ENCODE peak calls at places on chromosomes 2 and 18, in nine cellular contexts. Z, E, V, L, Q, C, H, W and S are unnamed samples.

GRCh38 chr2:141513853-141514252 is 617.0 kb downstream of the LRP1B start:
- DNase-seq in Z (no peak), E (no peak), V (no peak), L (no peak), Q (no peak), C (no peak), H (no peak), W (no peak), S (no peak)

GRCh38 chr18:79495591-79496071 is 99.9 kb downstream of the NFATC1 start:
- DNase-seq in Z (peak; percentile 9), E (no peak), V (no peak), L (no peak), Q (no peak), C (no peak), H (no peak), W (no peak), S (no peak)

GRCh38 chr2:175817200-175817599 is 184.9 kb downstream of the LNPK start:
- DNase-seq in Z (no peak), E (no peak), V (no peak), L (no peak), Q (no peak), C (no peak), H (no peak), W (no peak), S (peak; percentile 32)

GRCh38 chr2:184006998-184007397 is 591.3 kb upstream of the ZNF804A start:
- DNase-seq in Z (no peak), E (no peak), V (no peak), L (no peak), Q (no peak), C (no peak), H (no peak), W (no peak), S (no peak)

GRCh38 chr2:158719411-158719810 is 75.7 kb upstream of the DAPL1 start:
- DNase-seq in Z (no peak), E (no peak), V (no peak), L (no peak), Q (no peak), C (no peak), H (no peak), W (no peak), S (no peak)

GRCh38 chr2:237900891-237901831 is 41.7 kb downstream of the RAMP1 start:
- DNase-seq in Z (no peak), E (no peak), V (no peak), L (no peak), Q (no peak), C (no peak), H (no peak), W (no peak), S (no peak)

GRCh38 chr2:111679202-111679601 is 204.8 kb downstream of the ANAPC1 start:
- DNase-seq in Z (no peak), E (no peak), V (no peak), L (no peak), Q (no peak), C (no peak), H (peak; percentile 64), W (no peak), S (peak; percentile 42)

GRCh38 chr2:100018794-100019193 is 123.6 kb downstream of the AFF3 start:
- DNase-seq in Z (no peak), E (no peak), V (no peak), L (no peak), Q (no peak), C (no peak), H (peak; percentile 38), W (no peak), S (peak; percentile 77)

GRCh38 chr2:196274387-196274809 is 103.0 kb upstream of the STK17B start:
- DNase-seq in Z (no peak), E (no peak), V (no peak), L (no peak), Q (peak; percentile 13), C (no peak), H (peak; percentile 66), W (no peak), S (peak; percentile 37)

GRCh38 chr2:1459727-1460126 is 46.5 kb downstream of the TPO start:
- DNase-seq in Z (no peak), E (no peak), V (no peak), L (no peak), Q (no peak), C (no peak), H (no peak), W (no peak), S (no peak)

GRCh38 chr2:176174382-176174834 is 14.1 kb upstream of the HOXD1 start:
- DNase-seq in Z (no peak), E (no peak), V (no peak), L (no peak), Q (no peak), C (no peak), H (no peak), W (no peak), S (no peak)

GRCh38 chr18:50429207-50429948 is 54.5 kb downstream of the SKA1 start:
- DNase-seq in Z (no peak), E (no peak), V (no peak), L (no peak), Q (no peak), C (no peak), H (peak; percentile 25), W (no peak), S (peak; percentile 47)

GRCh38 chr2:2102870-2103269 is 228.2 kb downstream of the MYT1L start:
- DNase-seq in Z (no peak), E (no peak), V (no peak), L (no peak), Q (no peak), C (no peak), H (no peak), W (no peak), S (no peak)

GRCh38 chr2:70959271-70959761 is 19.1 kb upstream of the ANKRD53 start:
- DNase-seq in Z (no peak), E (peak; percentile 47), V (no peak), L (peak; percentile 1), Q (no peak), C (no peak), H (no peak), W (no peak), S (no peak)

GRCh38 chr2:84817239-84817655 is 63.6 kb downstream of the TRABD2A start:
- DNase-seq in Z (no peak), E (no peak), V (no peak), L (no peak), Q (no peak), C (no peak), H (no peak), W (no peak), S (no peak)

GRCh38 chr18:13539843-13540535 is 186.4 kb downstream of the FAM210A start:
- DNase-seq in Z (no peak), E (peak; percentile 43), V (no peak), L (no peak), Q (no peak), C (no peak), H (no peak), W (no peak), S (no peak)

GRCh38 chr2:173631123-173631450 is 276.4 kb downstream of the CDCA7 start:
- DNase-seq in Z (peak; percentile 33), E (no peak), V (no peak), L (peak; percentile 47), Q (no peak), C (no peak), H (peak; percentile 37), W (no peak), S (peak; percentile 55)

GRCh38 chr2:240983361-240983995 is 14.9 kb upstream of the SNED1 start:
- DNase-seq in Z (peak; percentile 60), E (peak; percentile 78), V (no peak), L (peak; percentile 22), Q (no peak), C (peak; percentile 84), H (no peak), W (no peak), S (no peak)

GRCh38 chr2:150584081-150584480 is 96.6 kb upstream of the RND3 start:
- DNase-seq in Z (no peak), E (no peak), V (no peak), L (no peak), Q (no peak), C (no peak), H (no peak), W (no peak), S (no peak)

GRCh38 chr2:150165988-150166965 is 321.2 kb downstream of the RND3 start:
- DNase-seq in Z (no peak), E (no peak), V (peak; percentile 9), L (no peak), Q (no peak), C (no peak), H (no peak), W (no peak), S (no peak)

GRCh38 chr18:22318745-22319407 is 98.8 kb downstream of the CTAGE1 start:
- DNase-seq in Z (no peak), E (no peak), V (no peak), L (no peak), Q (no peak), C (no peak), H (peak; percentile 58), W (no peak), S (peak; percentile 52)

GRCh38 chr2:159807183-159808037 is 9.4 kb upstream of the CD302 start:
- DNase-seq in Z (no peak), E (no peak), V (peak; percentile 7), L (peak; percentile 14), Q (no peak), C (peak; percentile 40), H (peak; percentile 68), W (no peak), S (peak; percentile 71)

GRCh38 chr18:42437646-42438045 is 482.6 kb downstream of the PIK3C3 start:
- DNase-seq in Z (peak; percentile 30), E (no peak), V (no peak), L (peak; percentile 47), Q (no peak), C (no peak), H (peak; percentile 41), W (no peak), S (no peak)

GRCh38 chr2:198314559-198315153 is 510.3 kb downstream of the PLCL1 start:
- DNase-seq in Z (no peak), E (no peak), V (peak; percentile 11), L (no peak), Q (no peak), C (no peak), H (peak; percentile 69), W (no peak), S (peak; percentile 79)

GRCh38 chr18:49869354-49869753 is 56.0 kb upstream of the ACAA2 start:
- DNase-seq in Z (no peak), E (no peak), V (no peak), L (no peak), Q (no peak), C (no peak), H (no peak), W (no peak), S (no peak)

GRCh38 chr18:43129946-43130523 is 14.6 kb upstream of the RIT2 start:
- DNase-seq in Z (no peak), E (no peak), V (no peak), L (no peak), Q (no peak), C (no peak), H (peak; percentile 39), W (no peak), S (peak; percentile 33)

GRCh38 chr2:137888845-137889244 is 75.4 kb upstream of the HNMT start:
- DNase-seq in Z (peak; percentile 46), E (no peak), V (no peak), L (no peak), Q (no peak), C (peak; percentile 71), H (peak; percentile 10), W (no peak), S (peak; percentile 23)

GRCh38 chr18:10400534-10400933 is 53.9 kb upstream of the APCDD1 start:
- DNase-seq in Z (no peak), E (no peak), V (no peak), L (no peak), Q (no peak), C (no peak), H (no peak), W (no peak), S (no peak)

GRCh38 chr2:45012733-45013132 is 3.5 kb upstream of the SIX2 start:
- DNase-seq in Z (no peak), E (no peak), V (no peak), L (no peak), Q (no peak), C (no peak), H (no peak), W (no peak), S (no peak)

GRCh38 chr2:185738679-185739472 is at the start of gene FSIP2:
- DNase-seq in Z (peak; percentile 67), E (peak; percentile 57), V (peak; percentile 84), L (peak; percentile 18), Q (no peak), C (peak; percentile 97), H (peak; percentile 64), W (no peak), S (peak; percentile 47)

GRCh38 chr18:32167980-32168379 is 21.9 kb upstream of the MEP1B start:
- DNase-seq in Z (no peak), E (no peak), V (no peak), L (no peak), Q (no peak), C (no peak), H (no peak), W (no peak), S (peak; percentile 13)